ENCODE peak calls at places on chromosomes 4 and X, in six cellular contexts. D is fibroblast of mammary gland; W is A549; X is HT1080; I is CD8-positive, alpha-beta memory T cell; E is right lobe of liver. R is an unnamed sample.

GRCh38 chr4:26884486-26884988 is 23.9 kb downstream of the STIM2 start:
- DNase-seq in X (no peak), W (no peak), I (peak), E (no peak), D (no peak), R (peak)

GRCh38 chr4:141144207-141144606 is 10.9 kb upstream of the RNF150 start:
- DNase-seq in W (no peak), E (no peak), X (no peak), I (no peak), D (no peak), R (no peak)

GRCh38 chr4:4869731-4870483 is 10.4 kb downstream of the MSX1 start:
- DNase-seq in D (peak), I (no peak), W (no peak), E (no peak), X (no peak), R (no peak)

GRCh38 chr4:188403272-188403671 is 264.0 kb downstream of the TRIML1 start:
- DNase-seq in D (peak), E (no peak), X (no peak), W (no peak), I (no peak), R (no peak)

GRCh38 chr4:110196871-110197420 is 1.5 kb downstream of the ELOVL6 start:
- DNase-seq in D (peak), E (peak), W (peak), X (peak), I (peak), R (peak)

GRCh38 chrX:72308566-72309296 is 3.0 kb upstream of the CITED1 start:
- DNase-seq in X (peak), D (peak), W (peak), E (peak), I (no peak), R (no peak)

GRCh38 chrX:18994713-18995112 is 10.8 kb upstream of the PHKA2 start:
- DNase-seq in D (peak), X (peak), W (peak), I (no peak), E (no peak), R (no peak)

GRCh38 chr4:27515140-27515539 is 654.5 kb downstream of the STIM2 start:
- DNase-seq in W (no peak), D (no peak), X (no peak), I (no peak), E (no peak), R (no peak)

GRCh38 chrX:64570204-64570603 is 175.0 kb upstream of the MTMR8 start:
- DNase-seq in X (no peak), W (no peak), D (no peak), I (no peak), E (no peak), R (no peak)

GRCh38 chrX:15043538-15043937 is 170.3 kb downstream of the MOSPD2 start:
- DNase-seq in X (peak), E (no peak), D (no peak), I (no peak), W (no peak), R (no peak)

GRCh38 chrX:17033225-17033624 is 86.8 kb downstream of the REPS2 start:
- DNase-seq in I (no peak), D (no peak), E (no peak), W (no peak), X (no peak), R (no peak)

GRCh38 chrX:132489256-132490085 is 633 bp upstream of the MBNL3 start:
- DNase-seq in X (peak), I (peak), W (no peak), D (peak), E (peak), R (peak)

GRCh38 chr4:75672461-75673026 is 667 bp downstream of the G3BP2 start:
- DNase-seq in X (peak), I (peak), D (peak), W (peak), E (peak), R (peak)

GRCh38 chr4:41307633-41308032 is 50.9 kb downstream of the UCHL1 start:
- DNase-seq in W (no peak), E (no peak), X (peak), I (no peak), D (no peak), R (no peak)

GRCh38 chr4:173325007-173325736 is 9.0 kb downstream of the HMGB2 start:
- DNase-seq in W (no peak), D (no peak), E (no peak), I (no peak), X (no peak), R (no peak)

GRCh38 chr4:150332086-150332485 is 249.9 kb upstream of the MAB21L2 start:
- DNase-seq in E (no peak), X (no peak), I (no peak), D (no peak), W (no peak), R (no peak)

GRCh38 chr4:165873298-165874071 is 448 bp downstream of the TLL1 start:
- DNase-seq in D (peak), I (no peak), X (peak), E (peak), W (peak), R (no peak)

GRCh38 chrX:110989447-110989846 is 106.5 kb upstream of the PAK3 start:
- DNase-seq in I (no peak), X (no peak), D (no peak), E (no peak), W (no peak), R (no peak)

GRCh38 chr4:24742773-24743676 is 52.3 kb upstream of the SOD3 start:
- DNase-seq in W (no peak), E (no peak), I (no peak), X (no peak), D (no peak), R (no peak)

GRCh38 chr4:75141162-75141561 is 208.2 kb downstream of the PARM1 start:
- DNase-seq in W (no peak), D (no peak), I (no peak), X (no peak), E (no peak), R (no peak)

GRCh38 chr4:106019771-106020170 is 124.5 kb downstream of the NPNT start:
- DNase-seq in X (peak), W (no peak), D (peak), I (no peak), E (no peak), R (no peak)

GRCh38 chr4:113673450-113673849 is 88.1 kb downstream of the CAMK2D start:
- DNase-seq in X (peak), D (peak), E (no peak), W (no peak), I (peak), R (no peak)

GRCh38 chrX:8783100-8784098 is 17.8 kb downstream of the FAM9A start:
- DNase-seq in I (peak), X (no peak), E (no peak), D (peak), W (peak), R (peak)